ENCODE peak calls at places on chromosomes 1 and 21, in seven cellular contexts. U is substantia nigra; M is heart left ventricle; L is A549; V is colonic mucosa; Y is stomach; I is effector memory CD4-positive, alpha-beta T cell. D is an unnamed sample.

GRCh38 chr1:176904057-176904815 is 260.3 kb downstream of the ASTN1 start:
- DNase-seq in Y (no peak), M (no peak), U (no peak), V (no peak), L (no peak), I (no peak), D (no peak)

GRCh38 chr1:18927654-18928272 is 25.4 kb upstream of the ALDH4A1 start:
- DNase-seq in L (no peak), Y (no peak), I (peak; percentile 19), M (no peak), V (no peak), U (no peak), D (no peak)

GRCh38 chr1:65958561-65959350 is 166.1 kb downstream of the PDE4B start:
- DNase-seq in U (no peak), M (no peak), V (no peak), L (peak; percentile 6), I (no peak), Y (no peak), D (no peak)

GRCh38 chr1:153697191-153697872 is 18.8 kb downstream of the NPR1 start:
- DNase-seq in M (peak; percentile 56), U (no peak), I (no peak), L (no peak), Y (no peak), V (no peak), D (peak; percentile 50)

GRCh38 chr1:169144941-169145626 is 38.6 kb downstream of the ATP1B1 start:
- DNase-seq in I (no peak), V (no peak), U (no peak), M (no peak), L (no peak), Y (no peak), D (no peak)

GRCh38 chr1:44031051-44031899 is at the start of gene SLC6A9:
- DNase-seq in Y (peak; percentile 69), L (no peak), V (peak; percentile 79), U (no peak), I (peak; percentile 58), M (no peak), D (peak; percentile 80)

GRCh38 chr21:24693779-24694178 is 913.5 kb downstream of the MRPL39 start:
- DNase-seq in I (no peak), Y (no peak), U (no peak), M (no peak), V (no peak), L (no peak), D (no peak)

GRCh38 chr1:214570442-214570841 is 19.0 kb upstream of the PTPN14 start:
- DNase-seq in U (no peak), I (no peak), V (no peak), M (no peak), L (no peak), Y (no peak), D (no peak)

GRCh38 chr1:112114540-112114939 is 125.1 kb upstream of the KCND3 start:
- DNase-seq in Y (no peak), U (no peak), L (no peak), M (no peak), V (no peak), I (no peak), D (no peak)

GRCh38 chr21:42079008-42079938 is 8.2 kb downstream of the UMODL1 start:
- DNase-seq in U (no peak), L (no peak), M (peak; percentile 41), Y (no peak), I (no peak), V (no peak), D (no peak)

GRCh38 chr1:61124691-61125090 is 42.3 kb downstream of the NFIA start:
- DNase-seq in Y (peak; percentile 32), I (no peak), U (peak; percentile 14), L (no peak), M (no peak), V (no peak), D (no peak)

GRCh38 chr1:166485620-166486019 is 318.8 kb upstream of the FAM78B start:
- DNase-seq in L (no peak), Y (no peak), V (no peak), I (no peak), M (no peak), U (no peak), D (no peak)

GRCh38 chr1:8816831-8817412 is 518 bp downstream of the RERE start:
- DNase-seq in Y (peak; percentile 27), L (no peak), V (peak; percentile 51), U (peak; percentile 32), M (peak; percentile 58), I (no peak), D (peak; percentile 78)

GRCh38 chr1:234583755-234584430 is 26.1 kb downstream of the IRF2BP2 start:
- DNase-seq in L (no peak), V (no peak), I (no peak), M (no peak), U (peak; percentile 26), Y (peak; percentile 60), D (no peak)

GRCh38 chr1:220791287-220791686 is 4.6 kb downstream of the MTARC1 start:
- DNase-seq in I (no peak), V (no peak), L (no peak), Y (no peak), U (no peak), M (no peak), D (no peak)

DNA sequence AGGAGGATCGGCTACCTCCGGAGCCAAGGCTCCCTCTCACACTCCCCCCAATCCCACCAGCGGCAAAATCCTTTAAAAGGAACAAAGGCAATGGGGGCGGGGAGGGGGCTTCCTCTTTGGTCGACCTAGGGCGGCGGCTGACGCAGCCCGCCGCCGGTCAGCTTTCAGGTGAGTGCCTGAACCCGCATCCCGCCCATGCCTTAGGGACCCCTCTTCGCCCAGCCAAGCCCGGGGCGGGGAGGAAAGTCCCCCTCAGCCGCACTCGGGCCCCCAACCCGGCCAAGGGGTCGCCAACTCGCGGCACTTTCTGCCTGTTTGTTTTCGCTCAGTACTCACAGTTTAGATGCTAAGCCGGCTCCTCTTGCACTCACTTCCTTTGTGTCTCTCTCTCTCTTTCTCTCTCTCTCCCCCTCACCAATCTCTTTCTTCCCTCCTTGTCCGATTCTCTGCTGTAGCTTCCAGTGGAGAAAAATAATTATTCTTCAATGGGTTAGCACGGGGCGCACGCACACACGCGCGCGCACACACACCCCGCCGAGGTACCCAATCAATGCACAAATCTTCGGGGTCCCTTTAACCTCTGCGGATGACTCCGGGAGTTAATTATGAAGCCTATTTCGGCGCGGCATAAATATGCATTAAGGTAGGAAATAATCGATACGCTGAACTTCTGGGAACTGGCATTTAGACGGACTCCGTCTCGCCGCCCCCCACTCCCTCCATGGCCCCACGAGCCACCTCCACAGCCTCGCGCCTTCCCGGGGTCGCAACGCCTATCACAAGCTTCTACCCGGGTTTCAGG is at the start of gene BLACAT1:
- DNase-seq in U (no peak), V (no peak), L (no peak), M (no peak), Y (no peak), I (no peak), D (no peak)
- H3K27ac ChIP-seq in U (no peak within 1 kb of the TSS), V (no peak within 1 kb of the TSS), L (no peak within 1 kb of the TSS), M (no peak within 1 kb of the TSS), Y (no peak within 1 kb of the TSS), I (no peak within 1 kb of the TSS), D (no peak within 1 kb of the TSS)

GRCh38 chr1:36609241-36610027 is 126.7 kb upstream of the CSF3R start:
- DNase-seq in Y (peak; percentile 55), U (peak; percentile 54), M (no peak), L (peak; percentile 75), V (peak; percentile 39), I (peak; percentile 5), D (no peak)

GRCh38 chr1:36603461-36603860 is 120.7 kb upstream of the CSF3R start:
- DNase-seq in Y (no peak), I (no peak), M (no peak), L (no peak), V (no peak), U (no peak), D (no peak)

GRCh38 chr1:36605942-36606690 is 123.4 kb upstream of the CSF3R start:
- DNase-seq in U (no peak), L (no peak), Y (no peak), V (no peak), I (no peak), M (no peak), D (no peak)

GRCh38 chr1:36608272-36608671 is 125.6 kb upstream of the CSF3R start:
- DNase-seq in U (no peak), Y (no peak), I (no peak), M (no peak), L (no peak), V (no peak), D (no peak)

DNA sequence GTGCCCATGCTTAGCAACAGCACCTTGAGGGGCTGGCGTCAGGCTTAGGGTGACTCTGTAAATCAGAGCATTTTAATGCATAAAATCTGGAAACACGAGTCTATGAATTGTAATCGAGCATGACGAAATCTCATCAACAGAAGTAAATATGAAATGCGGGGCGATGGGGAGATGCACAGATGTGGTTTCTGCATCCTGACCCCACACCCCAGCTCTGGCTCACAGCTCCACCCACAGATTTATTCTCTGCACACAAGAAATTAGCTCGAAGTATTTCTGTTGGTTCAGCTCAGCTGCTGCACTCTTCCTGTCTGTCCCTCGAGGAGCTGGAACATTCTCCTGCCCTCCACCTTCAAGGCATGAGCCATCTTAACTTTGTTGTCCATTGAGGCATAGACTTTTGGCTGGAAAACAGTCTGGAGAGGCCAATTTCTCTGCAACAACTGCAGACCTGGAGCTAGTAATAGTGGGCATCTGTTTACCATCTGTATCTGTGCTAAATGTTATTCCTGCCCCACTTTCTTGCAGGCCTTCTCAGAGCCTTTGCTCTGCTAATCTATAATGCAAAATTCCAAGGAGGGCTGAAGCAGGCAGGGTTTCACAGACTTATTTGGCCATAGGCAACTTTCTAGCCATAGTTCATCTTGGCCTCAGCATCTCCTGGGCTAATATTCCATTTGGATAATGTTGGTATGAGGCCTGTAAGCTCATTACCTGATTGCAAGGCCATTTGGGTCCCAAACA is 124.4 kb upstream of the CSF3R start:
- DNase-seq in U (no peak), I (no peak), M (no peak), L (no peak), V (no peak), Y (no peak), D (no peak)
- H3K27ac ChIP-seq in U (no peak overlapping the region), I (no peak overlapping the region), M (no peak overlapping the region), L (no peak overlapping the region), V (no peak overlapping the region), Y (no peak overlapping the region), D (no peak overlapping the region)

GRCh38 chr1:10489291-10490055 is 14.7 kb downstream of the PEX14 start:
- DNase-seq in Y (no peak), V (no peak), M (no peak), U (no peak), I (no peak), L (no peak), D (no peak)
- H3K27ac ChIP-seq in Y (no peak overlapping the region), V (no peak overlapping the region), M (no peak overlapping the region), U (no peak overlapping the region), I (no peak overlapping the region), L (no peak overlapping the region), D (no peak overlapping the region)

DNA sequence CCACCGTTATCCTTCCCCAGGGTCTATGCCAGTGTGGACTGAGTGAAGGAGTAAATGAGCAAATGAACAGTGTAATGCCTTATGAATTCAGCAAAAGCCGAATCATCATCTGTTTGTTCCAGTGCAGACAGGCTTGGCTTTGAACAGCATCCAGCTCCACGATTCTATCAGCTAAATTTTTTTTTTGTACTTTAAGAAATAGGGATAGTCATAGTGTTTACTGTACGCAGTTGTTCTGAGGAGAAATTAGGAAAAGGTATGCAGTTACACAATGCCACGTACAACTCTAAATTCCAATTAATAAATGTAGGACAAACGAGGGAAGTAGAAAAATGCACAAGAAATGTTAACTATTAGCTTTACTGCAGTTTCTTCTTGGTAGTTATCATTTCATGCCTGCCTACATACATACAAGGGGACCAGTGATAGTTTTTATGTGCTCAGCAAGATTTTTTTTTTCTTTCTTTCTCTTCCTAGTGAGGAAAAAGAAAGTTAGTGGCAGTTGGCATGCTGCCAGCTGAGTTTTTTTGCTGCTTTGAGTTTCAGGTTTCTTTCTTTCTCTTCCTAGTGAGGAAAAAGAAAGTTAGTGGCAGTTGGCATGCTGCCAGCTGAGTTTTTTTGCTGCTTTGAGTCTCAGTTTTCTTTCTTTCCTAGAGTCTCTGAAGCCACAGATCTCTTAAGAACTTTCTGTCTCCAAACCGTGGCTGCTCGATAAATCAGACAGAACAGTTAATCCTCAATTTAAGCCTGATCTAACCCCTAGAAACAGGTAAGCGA is at the start of gene IFI44L:
- DNase-seq in M (peak; percentile 35), V (peak; percentile 26), L (no peak), U (peak; percentile 4), I (peak; percentile 44), Y (peak; percentile 35), D (no peak)
- H3K27ac ChIP-seq in M (peak within 1 kb of the TSS; percentile 81), V (peak within 1 kb of the TSS; percentile 1), L (no peak within 1 kb of the TSS), U (peak within 1 kb of the TSS; percentile 56), I (peak within 1 kb of the TSS; percentile 59), Y (no peak within 1 kb of the TSS), D (peak within 1 kb of the TSS; percentile 70)